ENCODE peak calls at places on chromosomes 13 and 19, in ten cellular contexts. C, K, J, S, P, X, Q, L, W and M are unnamed samples.

GRCh38 chr13:91280806-91281205 is 66.7 kb upstream of the MIR17HG start:
- DNase-seq in C (no peak), P (no peak), S (no peak), J (no peak), Q (no peak), L (no peak), X (no peak), W (no peak), K (no peak), M (no peak)

GRCh38 chr19:38057954-38058690 is 151.1 kb downstream of the SIPA1L3 start:
- DNase-seq in J (no peak), S (no peak), Q (no peak), L (peak), C (no peak), X (no peak), P (no peak), W (no peak), K (peak), M (no peak)

GRCh38 chr19:46845959-46846459 is 4.6 kb downstream of the AP2S1 start:
- DNase-seq in J (no peak), S (no peak), L (no peak), Q (no peak), P (no peak), X (no peak), K (no peak), W (no peak), C (no peak), M (no peak)

GRCh38 chr19:32902448-32902847 is 32.9 kb upstream of the SLC7A9 start:
- DNase-seq in S (peak), C (no peak), J (no peak), L (no peak), K (no peak), P (no peak), W (no peak), Q (no peak), X (no peak), M (no peak)

GRCh38 chr13:49098198-49098597 is 121.9 kb upstream of the MLNR start:
- DNase-seq in S (no peak), C (no peak), K (no peak), P (no peak), J (peak), X (no peak), W (peak), Q (peak), L (no peak), M (no peak)

GRCh38 chr19:35801828-35802227 is 10.8 kb downstream of the PRODH2 start:
- DNase-seq in X (no peak), K (no peak), J (no peak), Q (no peak), W (no peak), P (no peak), C (no peak), S (no peak), L (no peak), M (no peak)

GRCh38 chr19:13995017-13995728 is 10.9 kb downstream of the RFX1 start:
- DNase-seq in Q (no peak), J (no peak), W (no peak), K (no peak), S (no peak), L (no peak), P (no peak), C (no peak), X (no peak), M (no peak)

GRCh38 chr13:45370922-45371406 is 30.0 kb upstream of the TPT1 start:
- DNase-seq in C (peak), W (no peak), P (peak), J (peak), Q (peak), S (peak), L (peak), X (peak), K (no peak), M (peak)

GRCh38 chr13:113023217-113023597 is 54.2 kb downstream of the MCF2L start:
- DNase-seq in C (no peak), L (no peak), K (no peak), S (no peak), P (no peak), X (no peak), J (peak), Q (peak), W (peak), M (no peak)

GRCh38 chr13:28137556-28137955 is 789 bp upstream of the PAN3 start:
- DNase-seq in L (no peak), J (no peak), S (no peak), K (no peak), W (no peak), P (no peak), X (no peak), Q (no peak), C (no peak), M (no peak)

GRCh38 chr13:39527961-39528720 is 74.9 kb downstream of the LHFPL6 start:
- DNase-seq in C (no peak), Q (peak), W (peak), P (no peak), X (no peak), S (no peak), L (no peak), K (no peak), J (peak), M (no peak)

GRCh38 chr19:38721496-38721895 is 22.8 kb downstream of the CAPN12 start:
- DNase-seq in K (no peak), Q (no peak), W (no peak), P (no peak), J (no peak), S (no peak), C (no peak), X (no peak), L (no peak), M (no peak)

GRCh38 chr19:47120461-47120860 is 6.9 kb upstream of the ZC3H4 start:
- DNase-seq in X (no peak), J (no peak), W (no peak), K (no peak), L (no peak), P (no peak), S (no peak), Q (no peak), C (no peak), M (no peak)

GRCh38 chr19:50414850-50415660 is 3.7 kb upstream of the SPIB start:
- DNase-seq in P (peak), K (no peak), X (peak), S (peak), W (peak), Q (peak), L (peak), C (peak), J (peak), M (peak)

GRCh38 chr13:41356788-41357187 is 45.7 kb downstream of the NAA16 start:
- DNase-seq in Q (no peak), C (peak), W (peak), J (peak), K (no peak), X (peak), L (no peak), S (no peak), P (peak), M (no peak)

GRCh38 chr19:41373993-41374392 is 2.3 kb upstream of the TMEM91 start:
- DNase-seq in C (no peak), X (no peak), Q (peak), J (peak), L (peak), P (no peak), W (peak), K (peak), S (no peak), M (peak)

GRCh38 chr13:25170554-25171107 is 1.5 kb downstream of the AMER2 start:
- DNase-seq in P (no peak), C (no peak), Q (peak), L (no peak), J (no peak), K (peak), W (no peak), S (no peak), X (no peak), M (no peak)

GRCh38 chr19:40416918-40417713 is 3.9 kb upstream of the PRX start:
- DNase-seq in J (peak), S (no peak), X (no peak), C (no peak), Q (peak), K (no peak), L (peak), P (no peak), W (peak), M (no peak)

GRCh38 chr13:73358606-73359005 is 299.8 kb downstream of the KLF5 start:
- DNase-seq in X (no peak), C (no peak), S (no peak), K (no peak), L (no peak), W (peak), P (no peak), Q (no peak), J (no peak), M (no peak)

GRCh38 chr13:94251801-94252200 is 227.7 kb downstream of the DCT start:
- DNase-seq in C (no peak), J (peak), W (no peak), Q (peak), P (no peak), S (no peak), L (no peak), K (no peak), X (no peak), M (no peak)

GRCh38 chr19:4575267-4575793 is 15.8 kb upstream of the SEMA6B start:
- DNase-seq in L (no peak), P (no peak), X (no peak), J (peak), C (no peak), K (no peak), S (peak), W (peak), Q (peak), M (peak)

GRCh38 chr13:67063036-67063435 is 167.1 kb downstream of the PCDH9 start:
- DNase-seq in P (no peak), K (no peak), J (no peak), W (no peak), Q (no peak), L (no peak), X (no peak), S (no peak), C (no peak), M (no peak)

GRCh38 chr19:53102701-53103140 is 501 bp downstream of the ZNF160 start:
- DNase-seq in P (no peak), C (no peak), S (no peak), L (peak), X (peak), Q (peak), J (peak), W (no peak), K (peak), M (no peak)

GRCh38 chr19:29966594-29967249 is 24.7 kb downstream of the URI1 start:
- DNase-seq in W (peak), S (no peak), L (no peak), C (no peak), K (no peak), X (no peak), P (no peak), J (peak), Q (peak), M (no peak)

GRCh38 chr13:79874396-79875360 is 393.7 kb downstream of the NDFIP2 start:
- DNase-seq in P (no peak), W (peak), X (no peak), S (no peak), K (no peak), J (peak), L (no peak), C (no peak), Q (no peak), M (no peak)

GRCh38 chr19:49119411-49120324 is at the start of gene PPFIA3:
- DNase-seq in P (no peak), X (no peak), L (peak), S (peak), J (peak), K (no peak), Q (peak), W (no peak), C (no peak), M (peak)

GRCh38 chr13:77516342-77516789 is 19.1 kb upstream of the SCEL start:
- DNase-seq in Q (peak), C (no peak), X (no peak), P (no peak), S (no peak), L (no peak), W (peak), K (no peak), J (peak), M (no peak)

GRCh38 chr19:51681286-51681956 is 11.7 kb upstream of the SPACA6 start:
- DNase-seq in S (no peak), J (no peak), P (no peak), L (no peak), W (no peak), X (no peak), K (no peak), Q (peak), C (no peak), M (no peak)

GRCh38 chr13:109389456-109389855 is 396.9 kb downstream of the IRS2 start:
- DNase-seq in W (no peak), P (no peak), Q (no peak), L (no peak), S (no peak), J (no peak), X (no peak), C (no peak), K (no peak), M (no peak)

GRCh38 chr13:89380101-89380500 is 1708.9 kb downstream of the SLITRK5 start:
- DNase-seq in S (no peak), K (no peak), W (peak), L (no peak), X (no peak), J (no peak), Q (peak), P (no peak), C (no peak), M (no peak)

GRCh38 chr19:46159418-46159817 is 11.4 kb downstream of the IGFL2 start:
- DNase-seq in X (no peak), C (no peak), W (peak), L (no peak), K (no peak), P (no peak), Q (no peak), J (no peak), S (no peak), M (no peak)